ENCODE peak calls at places on chromosome 21, in seven cellular contexts. O, U, H, J, X, W and A are unnamed samples.

GRCh38 chr21:37797403-37797802 is 118.9 kb downstream of the KCNJ6 start:
- DNase-seq in O (no peak), U (no peak), H (no peak), J (no peak), X (no peak), W (no peak), A (no peak)

GRCh38 chr21:23876925-23877558 is 1730.2 kb downstream of the MRPL39 start:
- DNase-seq in O (no peak), U (no peak), H (no peak), J (no peak), X (no peak), W (no peak), A (no peak)

GRCh38 chr21:34913786-34914185 is 135.3 kb downstream of the RUNX1 start:
- DNase-seq in O (no peak), U (no peak), H (no peak), J (no peak), X (no peak), W (no peak), A (no peak)

GRCh38 chr21:15564907-15565306 is 164.9 kb upstream of the USP25 start:
- DNase-seq in O (no peak), U (no peak), H (no peak), J (no peak), X (no peak), W (no peak), A (no peak)

GRCh38 chr21:28138272-28138671 is 854.4 kb downstream of the LTN1 start:
- DNase-seq in O (no peak), U (no peak), H (no peak), J (no peak), X (no peak), W (no peak), A (no peak)

GRCh38 chr21:37622755-37623543 is 256.4 kb downstream of the DYRK1A start:
- DNase-seq in O (no peak), U (no peak), H (no peak), J (no peak), X (no peak), W (no peak), A (no peak)

GRCh38 chr21:36799869-36800268 is 101.0 kb downstream of the SIM2 start:
- DNase-seq in O (no peak), U (no peak), H (no peak), J (no peak), X (no peak), W (no peak), A (no peak)

GRCh38 chr21:30227633-30228404 is 11.9 kb upstream of the CLDN8 start:
- DNase-seq in O (no peak), U (no peak), H (no peak), J (no peak), X (no peak), W (no peak), A (no peak)

GRCh38 chr21:21165063-21165645 is 166.9 kb downstream of the NCAM2 start:
- DNase-seq in O (no peak), U (no peak), H (peak; percentile 14), J (no peak), X (no peak), W (no peak), A (no peak)

GRCh38 chr21:33441489-33442477 is 38.0 kb downstream of the TMEM50B start:
- DNase-seq in O (peak; percentile 91), U (no peak), H (no peak), J (no peak), X (peak; percentile 32), W (no peak), A (peak; percentile 31)

GRCh38 chr21:35619184-35619583 is 441.1 kb downstream of the SETD4 start:
- DNase-seq in O (no peak), U (no peak), H (no peak), J (no peak), X (no peak), W (no peak), A (no peak)

GRCh38 chr21:46455575-46456385 is 2.9 kb upstream of the DIP2A start:
- DNase-seq in O (no peak), U (peak; percentile 81), H (no peak), J (no peak), X (no peak), W (no peak), A (no peak)

GRCh38 chr21:14303731-14304488 is 79.0 kb downstream of the HSPA13 start:
- DNase-seq in O (no peak), U (no peak), H (no peak), J (no peak), X (no peak), W (no peak), A (no peak)

GRCh38 chr21:24649691-24650090 is 957.6 kb downstream of the MRPL39 start:
- DNase-seq in O (no peak), U (no peak), H (no peak), J (no peak), X (no peak), W (no peak), A (no peak)

GRCh38 chr21:32772281-32773047 is 909 bp upstream of the PAXBP1 start:
- DNase-seq in O (peak; percentile 9), U (peak; percentile 56), H (peak; percentile 29), J (no peak), X (peak; percentile 32), W (no peak), A (peak; percentile 14)

GRCh38 chr21:46423546-46424061 is 35.1 kb upstream of the DIP2A start:
- DNase-seq in O (no peak), U (no peak), H (no peak), J (no peak), X (no peak), W (no peak), A (no peak)

GRCh38 chr21:34580181-34580700 is 34.7 kb downstream of the RCAN1 start:
- DNase-seq in O (no peak), U (no peak), H (no peak), J (no peak), X (no peak), W (no peak), A (no peak)

GRCh38 chr21:37710555-37711293 is 205.5 kb downstream of the KCNJ6 start:
- DNase-seq in O (no peak), U (no peak), H (peak; percentile 50), J (peak; percentile 4), X (no peak), W (no peak), A (no peak)

GRCh38 chr21:35683620-35684019 is 376.7 kb downstream of the SETD4 start:
- DNase-seq in O (no peak), U (no peak), H (no peak), J (no peak), X (no peak), W (no peak), A (no peak)

GRCh38 chr21:40680311-40680710 is 166.6 kb downstream of the DSCAM start:
- DNase-seq in O (no peak), U (no peak), H (no peak), J (no peak), X (no peak), W (no peak), A (no peak)

GRCh38 chr21:33801424-33802405 is 113.9 kb downstream of the ATP5PO start:
- DNase-seq in O (no peak), U (no peak), H (no peak), J (peak; percentile 1), X (no peak), W (no peak), A (no peak)

GRCh38 chr21:34834307-34834706 is 165.5 kb downstream of the CLIC6 start:
- DNase-seq in O (no peak), U (no peak), H (no peak), J (no peak), X (no peak), W (no peak), A (no peak)

GRCh38 chr21:17819878-17820232 is 699 bp upstream of the C21orf91 start:
- DNase-seq in O (no peak), U (peak; percentile 29), H (peak; percentile 5), J (peak; percentile 14), X (peak; percentile 12), W (no peak), A (peak; percentile 15)

GRCh38 chr21:17269760-17270159 is 243.1 kb upstream of the CXADR start:
- DNase-seq in O (no peak), U (no peak), H (no peak), J (no peak), X (no peak), W (no peak), A (no peak)

GRCh38 chr21:31731112-31731801 is 661 bp downstream of the SCAF4 start:
- DNase-seq in O (no peak), U (peak; percentile 79), H (peak; percentile 85), J (peak; percentile 68), X (peak; percentile 38), W (no peak), A (peak; percentile 35)
- TF ChIP-seq TAF1 in O (no peak), U (no peak), H (no peak), J (no peak), X (no peak), W (no peak), A (no peak)

DNA sequence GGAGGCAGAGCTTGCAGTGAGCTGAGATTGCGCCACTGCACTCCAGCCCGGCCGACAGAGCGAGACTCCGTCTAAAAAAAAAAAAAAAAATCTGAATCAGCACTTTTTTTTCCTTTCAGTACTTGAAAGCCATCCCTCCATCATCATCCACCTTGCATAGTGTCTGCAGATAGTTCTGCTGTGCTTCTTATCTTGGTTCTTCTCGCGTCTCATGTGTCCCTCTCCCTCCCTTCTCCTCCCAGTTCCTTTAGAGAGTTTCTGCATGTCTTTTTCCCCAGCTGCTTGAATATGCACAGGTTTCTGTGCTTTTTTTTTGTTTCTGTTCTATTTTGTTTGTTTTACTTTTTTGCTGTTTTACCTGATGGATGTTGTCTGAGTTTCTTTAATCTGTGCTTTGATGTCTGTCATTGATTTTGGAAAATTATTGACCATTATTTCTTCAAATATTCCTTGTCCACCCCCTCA is 3.9 kb upstream of the COL18A1 start:
- DNase-seq in O (no peak), U (no peak), H (no peak), J (no peak), X (no peak), W (no peak), A (no peak)
- TF ChIP-seq TAF1 in O (no peak), U (no peak), H (no peak), J (no peak), X (no peak), W (no peak), A (no peak)

DNA sequence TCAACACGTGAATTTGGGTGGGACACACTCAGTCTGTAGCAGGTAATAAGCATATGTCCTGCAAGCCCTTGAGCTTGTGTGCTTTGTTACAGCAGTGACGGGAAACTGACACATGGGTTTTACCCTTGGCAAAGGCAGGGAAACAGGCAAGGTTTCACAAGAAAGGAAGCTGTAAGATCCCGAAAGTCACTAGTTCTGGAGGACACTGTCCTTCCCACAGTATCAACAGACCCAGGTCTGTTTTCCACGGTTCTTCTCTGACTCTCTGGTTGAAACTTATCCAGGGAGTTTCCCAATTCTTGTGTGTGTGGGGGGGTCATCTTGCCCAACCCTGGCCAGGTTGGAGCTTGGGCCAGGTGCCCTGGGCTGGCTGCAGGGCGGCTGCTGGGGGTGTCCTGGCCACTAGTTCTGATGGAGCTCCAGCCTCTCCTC is 29.3 kb upstream of the ZBTB21 start:
- DNase-seq in O (no peak), U (no peak), H (no peak), J (no peak), X (no peak), W (no peak), A (no peak)
- TF ChIP-seq TAF1 in O (no peak), U (no peak), H (no peak), J (no peak), X (no peak), W (no peak), A (no peak)

DNA sequence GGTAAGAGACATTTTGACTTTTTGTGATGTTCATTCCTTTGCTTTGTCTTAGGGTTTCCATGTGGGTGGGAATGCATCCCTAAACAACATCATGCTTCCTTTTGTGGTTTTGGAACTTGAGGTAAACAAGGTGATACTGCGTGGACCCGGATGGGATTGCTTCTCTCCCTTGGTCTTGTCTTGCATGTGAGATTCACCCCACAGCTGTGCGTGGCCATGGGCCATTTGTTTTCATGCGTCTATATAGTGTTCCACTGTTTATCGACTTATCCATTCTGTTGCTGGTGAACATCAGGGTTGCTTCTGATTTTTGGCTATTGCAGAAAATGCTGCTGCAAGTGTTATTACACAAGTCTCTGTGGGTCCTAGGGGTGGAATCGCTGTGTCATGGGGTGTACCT is 21.1 kb downstream of the CRYAA start:
- DNase-seq in O (no peak), U (no peak), H (no peak), J (no peak), X (no peak), W (no peak), A (no peak)
- TF ChIP-seq TAF1 in O (no peak), U (no peak), H (no peak), J (no peak), X (no peak), W (no peak), A (no peak)